ENCODE peak calls at places on chromosomes 13 and 19, in six cellular contexts. One of them, this sample, is unnamed.

GRCh38 chr13:75345191-75345590 is 136.8 kb downstream of the TBC1D4 start:
- DNase-seq in left lobe of liver: no peak
- DNase-seq in trophoblast cell: no peak
- DNase-seq in activated naive CD8-positive, alpha-beta T cell treated with anti-CD3 and anti-CD28 coated beads for 36 hours: no peak
- DNase-seq in stimulated activated CD4-positive, alpha-beta T cell treated with anti-CD3 and anti-CD28 coated beads, Interleukin-4, amount 100 ng/mL, for 24 hours: no peak
- DNase-seq in heart left ventricle: no peak
- DNase-seq in this sample: no peak

GRCh38 chr19:40791349-40791748 is 7.6 kb upstream of the EGLN2 start:
- DNase-seq in trophoblast cell: peak
- DNase-seq in heart left ventricle: no peak
- DNase-seq in left lobe of liver: no peak
- DNase-seq in activated naive CD8-positive, alpha-beta T cell treated with anti-CD3 and anti-CD28 coated beads for 36 hours: no peak
- DNase-seq in stimulated activated CD4-positive, alpha-beta T cell treated with anti-CD3 and anti-CD28 coated beads, Interleukin-4, amount 100 ng/mL, for 24 hours: no peak
- DNase-seq in this sample: no peak

GRCh38 chr19:676343-677105 is at the start of gene FSTL3:
- DNase-seq in heart left ventricle: no peak
- DNase-seq in left lobe of liver: no peak
- DNase-seq in activated naive CD8-positive, alpha-beta T cell treated with anti-CD3 and anti-CD28 coated beads for 36 hours: no peak
- DNase-seq in trophoblast cell: peak
- DNase-seq in stimulated activated CD4-positive, alpha-beta T cell treated with anti-CD3 and anti-CD28 coated beads, Interleukin-4, amount 100 ng/mL, for 24 hours: no peak
- DNase-seq in this sample: no peak

GRCh38 chr19:10850631-10851030 is 2.4 kb downstream of the C19orf38 start:
- DNase-seq in heart left ventricle: no peak
- DNase-seq in stimulated activated CD4-positive, alpha-beta T cell treated with anti-CD3 and anti-CD28 coated beads, Interleukin-4, amount 100 ng/mL, for 24 hours: no peak
- DNase-seq in trophoblast cell: no peak
- DNase-seq in activated naive CD8-positive, alpha-beta T cell treated with anti-CD3 and anti-CD28 coated beads for 36 hours: no peak
- DNase-seq in left lobe of liver: no peak
- DNase-seq in this sample: no peak

GRCh38 chr13:111515648-111516047 is 195.2 kb downstream of the TEX29 start:
- DNase-seq in stimulated activated CD4-positive, alpha-beta T cell treated with anti-CD3 and anti-CD28 coated beads, Interleukin-4, amount 100 ng/mL, for 24 hours: no peak
- DNase-seq in activated naive CD8-positive, alpha-beta T cell treated with anti-CD3 and anti-CD28 coated beads for 36 hours: no peak
- DNase-seq in heart left ventricle: peak
- DNase-seq in left lobe of liver: no peak
- DNase-seq in trophoblast cell: no peak
- DNase-seq in this sample: no peak

GRCh38 chr13:33639158-33639557 is 178.8 kb upstream of the RFC3 start:
- DNase-seq in left lobe of liver: no peak
- DNase-seq in stimulated activated CD4-positive, alpha-beta T cell treated with anti-CD3 and anti-CD28 coated beads, Interleukin-4, amount 100 ng/mL, for 24 hours: no peak
- DNase-seq in activated naive CD8-positive, alpha-beta T cell treated with anti-CD3 and anti-CD28 coated beads for 36 hours: no peak
- DNase-seq in trophoblast cell: peak
- DNase-seq in heart left ventricle: no peak
- DNase-seq in this sample: no peak

GRCh38 chr13:41428155-41428554 is 29.2 kb upstream of the RGCC start:
- DNase-seq in trophoblast cell: no peak
- DNase-seq in left lobe of liver: no peak
- DNase-seq in heart left ventricle: peak
- DNase-seq in activated naive CD8-positive, alpha-beta T cell treated with anti-CD3 and anti-CD28 coated beads for 36 hours: peak
- DNase-seq in stimulated activated CD4-positive, alpha-beta T cell treated with anti-CD3 and anti-CD28 coated beads, Interleukin-4, amount 100 ng/mL, for 24 hours: peak
- DNase-seq in this sample: no peak

GRCh38 chr19:10113592-10113963 is 2.1 kb downstream of the P2RY11 start:
- DNase-seq in stimulated activated CD4-positive, alpha-beta T cell treated with anti-CD3 and anti-CD28 coated beads, Interleukin-4, amount 100 ng/mL, for 24 hours: no peak
- DNase-seq in activated naive CD8-positive, alpha-beta T cell treated with anti-CD3 and anti-CD28 coated beads for 36 hours: no peak
- DNase-seq in left lobe of liver: peak
- DNase-seq in trophoblast cell: no peak
- DNase-seq in heart left ventricle: no peak
- DNase-seq in this sample: no peak

GRCh38 chr19:46610851-46611770 is 10.0 kb downstream of the CALM3 start:
- DNase-seq in trophoblast cell: no peak
- DNase-seq in heart left ventricle: peak
- DNase-seq in activated naive CD8-positive, alpha-beta T cell treated with anti-CD3 and anti-CD28 coated beads for 36 hours: no peak
- DNase-seq in stimulated activated CD4-positive, alpha-beta T cell treated with anti-CD3 and anti-CD28 coated beads, Interleukin-4, amount 100 ng/mL, for 24 hours: peak
- DNase-seq in left lobe of liver: no peak
- DNase-seq in this sample: no peak

GRCh38 chr13:111900390-111901180 is 166.4 kb upstream of the SOX1 start:
- DNase-seq in left lobe of liver: peak
- DNase-seq in stimulated activated CD4-positive, alpha-beta T cell treated with anti-CD3 and anti-CD28 coated beads, Interleukin-4, amount 100 ng/mL, for 24 hours: no peak
- DNase-seq in activated naive CD8-positive, alpha-beta T cell treated with anti-CD3 and anti-CD28 coated beads for 36 hours: no peak
- DNase-seq in heart left ventricle: no peak
- DNase-seq in trophoblast cell: no peak
- DNase-seq in this sample: no peak

GRCh38 chr13:97342136-97342535 is 91.8 kb upstream of the RAP2A start:
- DNase-seq in trophoblast cell: no peak
- DNase-seq in left lobe of liver: no peak
- DNase-seq in stimulated activated CD4-positive, alpha-beta T cell treated with anti-CD3 and anti-CD28 coated beads, Interleukin-4, amount 100 ng/mL, for 24 hours: no peak
- DNase-seq in activated naive CD8-positive, alpha-beta T cell treated with anti-CD3 and anti-CD28 coated beads for 36 hours: no peak
- DNase-seq in heart left ventricle: no peak
- DNase-seq in this sample: no peak

GRCh38 chr13:33212396-33212795 is 73.2 kb downstream of the STARD13 start:
- DNase-seq in left lobe of liver: no peak
- DNase-seq in heart left ventricle: no peak
- DNase-seq in activated naive CD8-positive, alpha-beta T cell treated with anti-CD3 and anti-CD28 coated beads for 36 hours: no peak
- DNase-seq in stimulated activated CD4-positive, alpha-beta T cell treated with anti-CD3 and anti-CD28 coated beads, Interleukin-4, amount 100 ng/mL, for 24 hours: no peak
- DNase-seq in trophoblast cell: no peak
- DNase-seq in this sample: no peak

GRCh38 chr19:7202888-7203287 is 91.3 kb downstream of the INSR start:
- DNase-seq in activated naive CD8-positive, alpha-beta T cell treated with anti-CD3 and anti-CD28 coated beads for 36 hours: no peak
- DNase-seq in stimulated activated CD4-positive, alpha-beta T cell treated with anti-CD3 and anti-CD28 coated beads, Interleukin-4, amount 100 ng/mL, for 24 hours: no peak
- DNase-seq in left lobe of liver: no peak
- DNase-seq in trophoblast cell: no peak
- DNase-seq in heart left ventricle: no peak
- DNase-seq in this sample: no peak

GRCh38 chr19:35716985-35717664 is 678 bp upstream of the KMT2B start:
- DNase-seq in stimulated activated CD4-positive, alpha-beta T cell treated with anti-CD3 and anti-CD28 coated beads, Interleukin-4, amount 100 ng/mL, for 24 hours: peak
- DNase-seq in activated naive CD8-positive, alpha-beta T cell treated with anti-CD3 and anti-CD28 coated beads for 36 hours: peak
- DNase-seq in heart left ventricle: peak
- DNase-seq in trophoblast cell: peak
- DNase-seq in left lobe of liver: peak
- DNase-seq in this sample: peak

GRCh38 chr19:16019691-16020448 is 56.4 kb upstream of the TPM4 start:
- DNase-seq in activated naive CD8-positive, alpha-beta T cell treated with anti-CD3 and anti-CD28 coated beads for 36 hours: no peak
- DNase-seq in trophoblast cell: no peak
- DNase-seq in left lobe of liver: no peak
- DNase-seq in stimulated activated CD4-positive, alpha-beta T cell treated with anti-CD3 and anti-CD28 coated beads, Interleukin-4, amount 100 ng/mL, for 24 hours: no peak
- DNase-seq in heart left ventricle: no peak
- DNase-seq in this sample: no peak

GRCh38 chr13:32804673-32805260 is 211.5 kb upstream of the KL start:
- DNase-seq in activated naive CD8-positive, alpha-beta T cell treated with anti-CD3 and anti-CD28 coated beads for 36 hours: no peak
- DNase-seq in stimulated activated CD4-positive, alpha-beta T cell treated with anti-CD3 and anti-CD28 coated beads, Interleukin-4, amount 100 ng/mL, for 24 hours: no peak
- DNase-seq in left lobe of liver: no peak
- DNase-seq in heart left ventricle: no peak
- DNase-seq in trophoblast cell: no peak
- DNase-seq in this sample: no peak

GRCh38 chr19:11480081-11480926 is 542 bp downstream of the ELAVL3 start:
- DNase-seq in left lobe of liver: no peak
- DNase-seq in trophoblast cell: no peak
- DNase-seq in stimulated activated CD4-positive, alpha-beta T cell treated with anti-CD3 and anti-CD28 coated beads, Interleukin-4, amount 100 ng/mL, for 24 hours: no peak
- DNase-seq in heart left ventricle: no peak
- DNase-seq in activated naive CD8-positive, alpha-beta T cell treated with anti-CD3 and anti-CD28 coated beads for 36 hours: no peak
- DNase-seq in this sample: no peak

GRCh38 chr19:29084266-29084665 is 128.7 kb downstream of the UQCRFS1 start:
- DNase-seq in activated naive CD8-positive, alpha-beta T cell treated with anti-CD3 and anti-CD28 coated beads for 36 hours: no peak
- DNase-seq in stimulated activated CD4-positive, alpha-beta T cell treated with anti-CD3 and anti-CD28 coated beads, Interleukin-4, amount 100 ng/mL, for 24 hours: no peak
- DNase-seq in trophoblast cell: peak
- DNase-seq in left lobe of liver: no peak
- DNase-seq in heart left ventricle: no peak
- DNase-seq in this sample: no peak

GRCh38 chr13:49240017-49240416 is 7.7 kb upstream of the CDADC1 start:
- DNase-seq in stimulated activated CD4-positive, alpha-beta T cell treated with anti-CD3 and anti-CD28 coated beads, Interleukin-4, amount 100 ng/mL, for 24 hours: peak
- DNase-seq in activated naive CD8-positive, alpha-beta T cell treated with anti-CD3 and anti-CD28 coated beads for 36 hours: peak
- DNase-seq in heart left ventricle: no peak
- DNase-seq in left lobe of liver: no peak
- DNase-seq in trophoblast cell: peak
- DNase-seq in this sample: no peak

GRCh38 chr19:46689358-46689757 is 27.6 kb downstream of the PRKD2 start:
- DNase-seq in activated naive CD8-positive, alpha-beta T cell treated with anti-CD3 and anti-CD28 coated beads for 36 hours: no peak
- DNase-seq in heart left ventricle: no peak
- DNase-seq in trophoblast cell: no peak
- DNase-seq in stimulated activated CD4-positive, alpha-beta T cell treated with anti-CD3 and anti-CD28 coated beads, Interleukin-4, amount 100 ng/mL, for 24 hours: no peak
- DNase-seq in left lobe of liver: no peak
- DNase-seq in this sample: no peak

GRCh38 chr19:55062735-55063491 is at the start of gene RDH13:
- DNase-seq in trophoblast cell: peak
- DNase-seq in stimulated activated CD4-positive, alpha-beta T cell treated with anti-CD3 and anti-CD28 coated beads, Interleukin-4, amount 100 ng/mL, for 24 hours: peak
- DNase-seq in activated naive CD8-positive, alpha-beta T cell treated with anti-CD3 and anti-CD28 coated beads for 36 hours: peak
- DNase-seq in heart left ventricle: peak
- DNase-seq in left lobe of liver: peak
- DNase-seq in this sample: peak

GRCh38 chr13:101941095-101941777 is 460.6 kb downstream of the FGF14 start:
- DNase-seq in stimulated activated CD4-positive, alpha-beta T cell treated with anti-CD3 and anti-CD28 coated beads, Interleukin-4, amount 100 ng/mL, for 24 hours: no peak
- DNase-seq in heart left ventricle: no peak
- DNase-seq in trophoblast cell: peak
- DNase-seq in left lobe of liver: peak
- DNase-seq in activated naive CD8-positive, alpha-beta T cell treated with anti-CD3 and anti-CD28 coated beads for 36 hours: no peak
- DNase-seq in this sample: no peak

GRCh38 chr13:30847697-30848307 is 58.3 kb upstream of the MEDAG start:
- DNase-seq in heart left ventricle: no peak
- DNase-seq in left lobe of liver: no peak
- DNase-seq in trophoblast cell: no peak
- DNase-seq in activated naive CD8-positive, alpha-beta T cell treated with anti-CD3 and anti-CD28 coated beads for 36 hours: no peak
- DNase-seq in stimulated activated CD4-positive, alpha-beta T cell treated with anti-CD3 and anti-CD28 coated beads, Interleukin-4, amount 100 ng/mL, for 24 hours: peak
- DNase-seq in this sample: no peak

GRCh38 chr13:48492123-48493075 is 40.5 kb downstream of the RCBTB2 start:
- DNase-seq in trophoblast cell: peak
- DNase-seq in activated naive CD8-positive, alpha-beta T cell treated with anti-CD3 and anti-CD28 coated beads for 36 hours: peak
- DNase-seq in stimulated activated CD4-positive, alpha-beta T cell treated with anti-CD3 and anti-CD28 coated beads, Interleukin-4, amount 100 ng/mL, for 24 hours: peak
- DNase-seq in heart left ventricle: peak
- DNase-seq in left lobe of liver: peak
- DNase-seq in this sample: peak

GRCh38 chr13:103976371-103976770 is 910.2 kb upstream of the SLC10A2 start:
- DNase-seq in left lobe of liver: no peak
- DNase-seq in trophoblast cell: peak
- DNase-seq in heart left ventricle: no peak
- DNase-seq in stimulated activated CD4-positive, alpha-beta T cell treated with anti-CD3 and anti-CD28 coated beads, Interleukin-4, amount 100 ng/mL, for 24 hours: no peak
- DNase-seq in activated naive CD8-positive, alpha-beta T cell treated with anti-CD3 and anti-CD28 coated beads for 36 hours: no peak
- DNase-seq in this sample: no peak

GRCh38 chr19:15251749-15252397 is 19.6 kb upstream of the EPHX3 start:
- DNase-seq in stimulated activated CD4-positive, alpha-beta T cell treated with anti-CD3 and anti-CD28 coated beads, Interleukin-4, amount 100 ng/mL, for 24 hours: no peak
- DNase-seq in heart left ventricle: peak
- DNase-seq in activated naive CD8-positive, alpha-beta T cell treated with anti-CD3 and anti-CD28 coated beads for 36 hours: no peak
- DNase-seq in left lobe of liver: no peak
- DNase-seq in trophoblast cell: peak
- DNase-seq in this sample: no peak

GRCh38 chr13:109256866-109257760 is 529.3 kb downstream of the IRS2 start:
- DNase-seq in left lobe of liver: peak
- DNase-seq in heart left ventricle: no peak
- DNase-seq in stimulated activated CD4-positive, alpha-beta T cell treated with anti-CD3 and anti-CD28 coated beads, Interleukin-4, amount 100 ng/mL, for 24 hours: no peak
- DNase-seq in trophoblast cell: peak
- DNase-seq in activated naive CD8-positive, alpha-beta T cell treated with anti-CD3 and anti-CD28 coated beads for 36 hours: no peak
- DNase-seq in this sample: no peak

GRCh38 chr13:43129511-43130130 is 106.2 kb downstream of the DNAJC15 start:
- DNase-seq in activated naive CD8-positive, alpha-beta T cell treated with anti-CD3 and anti-CD28 coated beads for 36 hours: no peak
- DNase-seq in trophoblast cell: peak
- DNase-seq in left lobe of liver: no peak
- DNase-seq in stimulated activated CD4-positive, alpha-beta T cell treated with anti-CD3 and anti-CD28 coated beads, Interleukin-4, amount 100 ng/mL, for 24 hours: no peak
- DNase-seq in heart left ventricle: no peak
- DNase-seq in this sample: no peak

GRCh38 chr19:46350029-46350757 is 3.3 kb downstream of the PPP5C start:
- DNase-seq in trophoblast cell: no peak
- DNase-seq in left lobe of liver: no peak
- DNase-seq in stimulated activated CD4-positive, alpha-beta T cell treated with anti-CD3 and anti-CD28 coated beads, Interleukin-4, amount 100 ng/mL, for 24 hours: peak
- DNase-seq in heart left ventricle: no peak
- DNase-seq in activated naive CD8-positive, alpha-beta T cell treated with anti-CD3 and anti-CD28 coated beads for 36 hours: no peak
- DNase-seq in this sample: no peak

GRCh38 chr13:74839656-74840055 is 642.3 kb downstream of the TBC1D4 start:
- DNase-seq in trophoblast cell: no peak
- DNase-seq in stimulated activated CD4-positive, alpha-beta T cell treated with anti-CD3 and anti-CD28 coated beads, Interleukin-4, amount 100 ng/mL, for 24 hours: no peak
- DNase-seq in heart left ventricle: no peak
- DNase-seq in activated naive CD8-positive, alpha-beta T cell treated with anti-CD3 and anti-CD28 coated beads for 36 hours: no peak
- DNase-seq in left lobe of liver: no peak
- DNase-seq in this sample: no peak

GRCh38 chr19:47729468-47729798 is 15.9 kb upstream of the NOP53 start:
- DNase-seq in stimulated activated CD4-positive, alpha-beta T cell treated with anti-CD3 and anti-CD28 coated beads, Interleukin-4, amount 100 ng/mL, for 24 hours: no peak
- DNase-seq in left lobe of liver: no peak
- DNase-seq in trophoblast cell: peak
- DNase-seq in activated naive CD8-positive, alpha-beta T cell treated with anti-CD3 and anti-CD28 coated beads for 36 hours: peak
- DNase-seq in heart left ventricle: no peak
- DNase-seq in this sample: no peak

GRCh38 chr19:49780861-49781260 is 14.1 kb downstream of the AP2A1 start:
- DNase-seq in heart left ventricle: no peak
- DNase-seq in trophoblast cell: no peak
- DNase-seq in left lobe of liver: no peak
- DNase-seq in stimulated activated CD4-positive, alpha-beta T cell treated with anti-CD3 and anti-CD28 coated beads, Interleukin-4, amount 100 ng/mL, for 24 hours: no peak
- DNase-seq in activated naive CD8-positive, alpha-beta T cell treated with anti-CD3 and anti-CD28 coated beads for 36 hours: no peak
- DNase-seq in this sample: no peak

GRCh38 chr19:31438401-31439269 is 89.4 kb upstream of the TSHZ3 start:
- DNase-seq in activated naive CD8-positive, alpha-beta T cell treated with anti-CD3 and anti-CD28 coated beads for 36 hours: no peak
- DNase-seq in heart left ventricle: no peak
- DNase-seq in left lobe of liver: no peak
- DNase-seq in stimulated activated CD4-positive, alpha-beta T cell treated with anti-CD3 and anti-CD28 coated beads, Interleukin-4, amount 100 ng/mL, for 24 hours: no peak
- DNase-seq in trophoblast cell: no peak
- DNase-seq in this sample: no peak